ENCODE peak calls at places on chromosomes 16 and 17, in ten cellular contexts. G is hepatocyte; D is IMR-90; I is neural progenitor cell; Y is CD4-positive, CD25-positive, alpha-beta regulatory T cell; B is tibial artery; W is dorsolateral prefrontal cortex; U is heart left ventricle; R is HL-60; E is neuronal stem cell. Z is an unnamed sample.

GRCh38 chr17:40610359-40610758 is 37.3 kb downstream of the SMARCE1 start:
- DNase-seq in G (no peak), D (no peak), I (no peak), Y (no peak), B (no peak), W (no peak), U (no peak), R (no peak), E (no peak), Z (no peak)

GRCh38 chr17:16584273-16584995 is 15.4 kb upstream of the ZNF287 start:
- DNase-seq in G (peak), D (peak), I (peak), Y (peak), B (peak), W (peak), U (peak), R (no peak), E (peak), Z (peak)

GRCh38 chr17:7748098-7748775 is 30.7 kb downstream of the DNAH2 start:
- DNase-seq in G (no peak), D (peak), I (no peak), Y (no peak), B (no peak), W (no peak), U (no peak), R (no peak), E (no peak), Z (no peak)

GRCh38 chr16:20740007-20740883 is 1.4 kb downstream of the THUMPD1 start:
- DNase-seq in G (no peak), D (no peak), I (no peak), Y (no peak), B (no peak), W (no peak), U (no peak), R (no peak), E (no peak), Z (no peak)

GRCh38 chr16:56950881-56951771 is 10.6 kb upstream of the CETP start:
- DNase-seq in G (peak), D (peak), I (peak), Y (no peak), B (peak), W (no peak), U (peak), R (peak), E (peak), Z (no peak)

GRCh38 chr16:80300876-80301275 is 239.9 kb upstream of the DYNLRB2 start:
- DNase-seq in G (no peak), D (peak), I (no peak), Y (no peak), B (no peak), W (no peak), U (no peak), R (no peak), E (no peak), Z (no peak)

GRCh38 chr17:77124192-77124908 is 16.4 kb upstream of the SEC14L1 start:
- DNase-seq in G (no peak), D (peak), I (no peak), Y (no peak), B (no peak), W (no peak), U (peak), R (no peak), E (no peak), Z (no peak)

GRCh38 chr16:912684-913613 is 57.8 kb downstream of the LMF1 start:
- DNase-seq in G (no peak), D (no peak), I (peak), Y (no peak), B (no peak), W (peak), U (peak), R (no peak), E (no peak), Z (no peak)

GRCh38 chr16:57354311-57354710 is 4.3 kb upstream of the CCL22 start:
- DNase-seq in G (no peak), D (no peak), I (no peak), Y (no peak), B (no peak), W (no peak), U (no peak), R (no peak), E (no peak), Z (no peak)

GRCh38 chr17:60087882-60088669 is 9.4 kb upstream of the HEATR6 start:
- DNase-seq in G (peak), D (no peak), I (no peak), Y (no peak), B (no peak), W (no peak), U (no peak), R (no peak), E (no peak), Z (no peak)

GRCh38 chr17:60091109-60091508 is 12.4 kb upstream of the HEATR6 start:
- DNase-seq in G (no peak), D (no peak), I (no peak), Y (no peak), B (no peak), W (no peak), U (no peak), R (no peak), E (no peak), Z (no peak)

GRCh38 chr17:60089097-60089844 is 10.6 kb upstream of the HEATR6 start:
- DNase-seq in G (no peak), D (no peak), I (no peak), Y (no peak), B (no peak), W (no peak), U (no peak), R (no peak), E (no peak), Z (no peak)

GRCh38 chr17:60091908-60092331 is 13.2 kb upstream of the HEATR6 start:
- DNase-seq in G (no peak), D (peak), I (no peak), Y (no peak), B (no peak), W (no peak), U (no peak), R (no peak), E (no peak), Z (no peak)

GRCh38 chr17:60090412-60090811 is 11.7 kb upstream of the HEATR6 start:
- DNase-seq in G (no peak), D (no peak), I (no peak), Y (no peak), B (no peak), W (no peak), U (no peak), R (no peak), E (no peak), Z (no peak)
- H3K27ac ChIP-seq in G (no peak), D (no peak), I (no peak), Y (no peak), B (no peak), W (no peak), U (no peak), R (no peak), E (no peak), Z (no peak)

GRCh38 chr16:67561501-67561823 is 864 bp upstream of the CTCF start:
- DNase-seq in G (no peak), D (no peak), I (no peak), Y (no peak), B (no peak), W (no peak), U (no peak), R (no peak), E (no peak), Z (no peak)
- H3K27ac ChIP-seq in G (peak), D (peak), I (peak), Y (peak), B (peak), W (peak), U (peak), R (peak), E (peak), Z (peak)

GRCh38 chr17:17812211-17813054 is 24.4 kb downstream of the SREBF1 start:
- DNase-seq in G (peak), D (peak), I (peak), Y (peak), B (peak), W (peak), U (peak), R (no peak), E (peak), Z (no peak)

GRCh38 chr17:17808706-17809432 is 27.9 kb downstream of the SREBF1 start:
- DNase-seq in G (peak), D (peak), I (peak), Y (no peak), B (no peak), W (no peak), U (no peak), R (no peak), E (no peak), Z (no peak)

GRCh38 chr17:17809527-17810373 is 27.0 kb downstream of the SREBF1 start:
- DNase-seq in G (peak), D (no peak), I (peak), Y (no peak), B (peak), W (no peak), U (peak), R (no peak), E (peak), Z (no peak)

GRCh38 chr17:17811381-17812210 is 25.2 kb downstream of the SREBF1 start:
- DNase-seq in G (peak), D (no peak), I (peak), Y (no peak), B (no peak), W (no peak), U (no peak), R (no peak), E (no peak), Z (no peak)

GRCh38 chr17:17810374-17811248 is 26.2 kb downstream of the SREBF1 start:
- DNase-seq in G (peak), D (no peak), I (peak), Y (no peak), B (no peak), W (no peak), U (no peak), R (no peak), E (no peak), Z (no peak)
- H3K27ac ChIP-seq in G (peak), D (no peak), I (no peak), Y (no peak), B (peak), W (peak), U (peak), R (no peak), E (peak), Z (peak)

GRCh38 chr16:71676236-71676635 is 48.3 kb downstream of the PHLPP2 start:
- DNase-seq in G (no peak), D (no peak), I (peak), Y (no peak), B (no peak), W (no peak), U (no peak), R (no peak), E (no peak), Z (no peak)

GRCh38 chr16:71675380-71675779 is 49.1 kb downstream of the PHLPP2 start:
- DNase-seq in G (no peak), D (peak), I (no peak), Y (no peak), B (no peak), W (no peak), U (no peak), R (no peak), E (no peak), Z (no peak)

GRCh38 chr16:71681360-71681759 is 43.1 kb downstream of the PHLPP2 start:
- DNase-seq in G (no peak), D (no peak), I (no peak), Y (no peak), B (no peak), W (no peak), U (no peak), R (no peak), E (no peak), Z (no peak)
- H3K27ac ChIP-seq in G (no peak), D (no peak), I (no peak), Y (no peak), B (no peak), W (no peak), U (no peak), R (no peak), E (no peak), Z (no peak)